ENCODE peak calls at places on chromosomes 16 and 17, in seven cellular contexts. I is right atrium auricular region, T is stomach, Q is aorta, Y is heart right ventricle, J is transverse colon, E is breast epithelium. K is an unnamed sample. For H3K9me3, the result is how much of the 10 kb centered on the place peaks cover.

GRCh38 chr16:60755907-60756306 is 1280.3 kb downstream of the CDH8 start:
- DNase-seq in I (no peak), T (no peak), Q (no peak), Y (no peak), J (no peak), E (no peak), K (no peak)

GRCh38 chr16:21950782-21951521 is 2.2 kb upstream of the UQCRC2 start:
- DNase-seq in I (no peak), T (no peak), Q (no peak), Y (no peak), J (no peak), E (no peak), K (no peak)

GRCh38 chr17:40707720-40708119 is 4.2 kb upstream of the KRT24 start:
- DNase-seq in I (peak), T (no peak), Q (peak), Y (peak), J (no peak), E (no peak), K (no peak)

GRCh38 chr17:7204828-7205461 is 14.7 kb downstream of the DLG4 start:
- DNase-seq in I (peak), T (peak), Q (peak), Y (peak), J (peak), E (peak), K (peak)

GRCh38 chr17:12088035-12088434 is 67.4 kb downstream of the MAP2K4 start:
- DNase-seq in I (no peak), T (no peak), Q (no peak), Y (no peak), J (no peak), E (no peak), K (no peak)

GRCh38 chr17:37301288-37301687 is 74.5 kb upstream of the C17orf78 start:
- DNase-seq in I (peak), T (no peak), Q (no peak), Y (no peak), J (no peak), E (no peak), K (no peak)

GRCh38 chr16:19974607-19975006 is 90.0 kb upstream of the GPRC5B start:
- DNase-seq in I (no peak), T (no peak), Q (no peak), Y (no peak), J (no peak), E (no peak), K (no peak)

GRCh38 chr17:82939213-82940030 is 99.6 kb upstream of the ZNF750 start:
- DNase-seq in I (no peak), T (no peak), Q (no peak), Y (no peak), J (no peak), E (peak), K (no peak)

GRCh38 chr17:58271532-58271931 is 9.2 kb downstream of the MPO start:
- DNase-seq in I (peak), T (no peak), Q (no peak), Y (no peak), J (no peak), E (no peak), K (no peak)

GRCh38 chr16:2777231-2777902 is at the start of gene ELOB:
- DNase-seq in I (peak), T (peak), Q (peak), Y (peak), J (peak), E (peak), K (peak)

GRCh38 chr17:16662936-16663335 is 9.3 kb upstream of the ZNF624 start:
- DNase-seq in I (no peak), T (no peak), Q (no peak), Y (no peak), J (no peak), E (no peak), K (no peak)

GRCh38 chr17:20983359-20983637 is 59.5 kb downstream of the USP22 start:
- DNase-seq in I (no peak), T (no peak), Q (no peak), Y (no peak), J (no peak), E (no peak), K (no peak)

GRCh38 chr16:12317856-12318591 is 341.5 kb downstream of the SNX29 start:
- DNase-seq in I (no peak), T (no peak), Q (no peak), Y (no peak), J (no peak), E (no peak), K (no peak)

GRCh38 chr17:58338454-58338841 is 9.9 kb upstream of the TSPOAP1 start:
- DNase-seq in I (no peak), T (no peak), Q (no peak), Y (no peak), J (no peak), E (no peak), K (no peak)

GRCh38 chr17:73156887-73157870 is 7.6 kb upstream of the SSTR2 start:
- DNase-seq in I (no peak), T (no peak), Q (no peak), Y (no peak), J (no peak), E (no peak), K (no peak)

GRCh38 chr16:59878479-59878878 is 1144.4 kb upstream of the GOT2 start:
- DNase-seq in I (no peak), T (peak), Q (no peak), Y (no peak), J (no peak), E (no peak), K (no peak)

GRCh38 chr17:42289863-42290165 is 1.5 kb downstream of the STAT5A start:
- DNase-seq in I (no peak), T (no peak), Q (no peak), Y (no peak), J (no peak), E (no peak), K (no peak)

GRCh38 chr16:10817514-10817913 is 1.1 kb downstream of the TVP23A start:
- DNase-seq in I (no peak), T (no peak), Q (peak), Y (no peak), J (no peak), E (no peak), K (no peak)

GRCh38 chr16:72537684-72538083 is 365.7 kb upstream of the PMFBP1 start:
- DNase-seq in I (no peak), T (no peak), Q (no peak), Y (no peak), J (no peak), E (no peak), K (no peak)

GRCh38 chr16:83118365-83118764 is 491.6 kb downstream of the CDH13 start:
- DNase-seq in I (no peak), T (no peak), Q (no peak), Y (no peak), J (no peak), E (no peak), K (no peak)

GRCh38 chr16:831571-832443 is 31.3 kb upstream of the GNG13 start:
- DNase-seq in I (no peak), T (no peak), Q (no peak), Y (no peak), J (no peak), E (no peak), K (no peak)

GRCh38 chr17:63365366-63366237 is 80.5 kb downstream of the CYB561 start:
- DNase-seq in I (no peak), T (no peak), Q (no peak), Y (no peak), J (no peak), E (no peak), K (no peak)

GRCh38 chr17:31859487-31860008 is 504 bp upstream of the COPRS start:
- DNase-seq in I (no peak), T (no peak), Q (no peak), Y (no peak), J (no peak), E (no peak), K (no peak)

GRCh38 chr17:58318627-58319180 is 9.9 kb downstream of the TSPOAP1 start:
- DNase-seq in I (no peak), T (no peak), Q (no peak), Y (no peak), J (no peak), E (no peak), K (no peak)

GRCh38 chr16:24986512-24987303 is 28.5 kb downstream of the ARHGAP17 start:
- DNase-seq in I (no peak), T (no peak), Q (no peak), Y (no peak), J (no peak), E (no peak), K (no peak)

GRCh38 chr17:38912221-38912813 is 13.1 kb upstream of the LASP1NB start:
- DNase-seq in I (no peak), T (peak), Q (peak), Y (peak), J (peak), E (peak), K (no peak)

GRCh38 chr16:84562174-84562815 is 55.6 kb downstream of the COTL1 start:
- DNase-seq in I (no peak), T (no peak), Q (no peak), Y (no peak), J (peak), E (no peak), K (no peak)

GRCh38 chr16:53605979-53606378 is 97.7 kb downstream of the RPGRIP1L start:
- DNase-seq in I (no peak), T (no peak), Q (no peak), Y (no peak), J (no peak), E (no peak), K (no peak)

GRCh38 chr16:25366078-25366477 is 108.4 kb upstream of the ZKSCAN2 start:
- DNase-seq in I (no peak), T (no peak), Q (no peak), Y (no peak), J (no peak), E (no peak), K (no peak)

GRCh38 chr16:85378145-85379040 is 234.7 kb upstream of the GSE1 start:
- DNase-seq in I (no peak), T (no peak), Q (no peak), Y (no peak), J (no peak), E (no peak), K (no peak)

GRCh38 chr17:81071761-81072741 is 37.1 kb downstream of the BAIAP2 start:
- DNase-seq in I (no peak), T (peak), Q (no peak), Y (no peak), J (no peak), E (no peak), K (no peak)

GRCh38 chr17:42276359-42276608 is at the start of gene STAT5B:
- DNase-seq in I (peak), T (peak), Q (peak), Y (peak), J (peak), E (peak), K (no peak)

GRCh38 chr17:44920565-44920940 is 5.3 kb upstream of the GFAP start:
- DNase-seq in I (no peak), T (no peak), Q (no peak), Y (no peak), J (peak), E (peak), K (no peak)

GRCh38 chr17:44922136-44922535 is 6.8 kb upstream of the GFAP start:
- DNase-seq in I (no peak), T (no peak), Q (no peak), Y (no peak), J (peak), E (peak), K (no peak)

GRCh38 chr17:44924107-44924544 is 8.8 kb upstream of the GFAP start:
- DNase-seq in I (no peak), T (no peak), Q (peak), Y (no peak), J (peak), E (peak), K (no peak)

GRCh38 chr17:44921122-44921882 is 6.0 kb upstream of the GFAP start:
- DNase-seq in I (no peak), T (no peak), Q (no peak), Y (no peak), J (no peak), E (peak), K (no peak)

GRCh38 chr17:44922746-44923470 is 7.6 kb upstream of the GFAP start:
- DNase-seq in I (no peak), T (no peak), Q (peak), Y (no peak), J (peak), E (peak), K (no peak)
- H3K9me3 ChIP-seq in I (under half), T (under half), Q (under half), Y (under half), J (under half), E (under half), K (under half)

DNA sequence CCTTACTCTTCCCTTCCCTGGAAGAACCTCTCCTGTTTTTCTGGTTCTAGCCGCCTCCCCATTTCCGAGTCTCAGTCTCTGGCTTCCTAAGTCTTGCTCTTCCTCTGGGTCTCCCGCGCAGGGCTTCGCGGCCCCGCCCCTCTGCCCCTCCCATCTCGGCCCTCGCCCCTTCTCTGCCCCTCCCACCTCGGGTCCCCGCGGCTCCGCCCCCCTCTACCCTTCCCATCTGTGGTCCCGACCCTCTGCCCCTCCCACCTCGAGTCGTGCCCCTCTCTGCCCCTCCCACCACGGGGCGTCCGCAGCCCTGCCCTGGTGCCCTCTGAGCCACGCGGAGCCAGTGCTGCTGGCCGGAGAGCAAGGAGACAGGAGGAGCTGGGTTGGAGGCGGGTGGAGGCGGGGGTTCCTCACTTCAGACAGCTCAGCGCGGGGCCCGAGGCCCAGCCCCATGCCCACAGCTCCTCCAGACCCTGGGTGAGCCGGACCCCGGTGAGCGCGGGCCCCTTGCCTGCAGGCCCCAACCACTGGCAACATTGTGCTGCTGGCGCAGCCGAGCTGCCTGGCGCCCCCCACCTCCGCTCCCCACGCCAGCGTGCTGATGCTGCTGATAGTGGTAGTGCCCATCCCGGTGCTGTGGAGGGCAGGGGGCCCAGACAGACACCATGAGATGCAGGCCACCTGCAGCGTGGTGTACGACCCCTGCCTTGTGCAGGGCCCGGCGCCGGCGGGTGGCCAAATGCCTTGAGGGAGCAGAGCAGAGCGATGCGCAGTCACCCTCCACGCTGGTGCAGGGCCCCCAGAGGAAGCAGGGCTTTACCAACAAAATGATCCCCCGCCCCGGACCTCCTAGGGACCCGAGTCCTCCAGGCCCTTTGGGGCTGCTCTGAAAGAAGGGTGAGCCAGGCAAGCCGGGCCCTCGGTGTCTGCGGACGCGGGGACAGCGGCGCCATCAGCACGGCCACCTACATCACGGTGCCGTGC is 2115.3 kb downstream of the TP53TG3F start:
- DNase-seq in I (no peak), T (no peak), Q (no peak), Y (no peak), J (no peak), E (no peak), K (no peak)
- H3K9me3 ChIP-seq in I (under half), T (half or more), Q (under half), Y (under half), J (under half), E (under half), K (half or more)

GRCh38 chr16:9186061-9186460 is 94.6 kb downstream of the HAPSTR1 start:
- DNase-seq in I (no peak), T (no peak), Q (no peak), Y (no peak), J (no peak), E (no peak), K (no peak)

GRCh38 chr16:9183682-9184353 is 92.4 kb downstream of the HAPSTR1 start:
- DNase-seq in I (no peak), T (no peak), Q (no peak), Y (no peak), J (no peak), E (no peak), K (no peak)

GRCh38 chr16:9191274-9191850 is 99.9 kb downstream of the HAPSTR1 start:
- DNase-seq in I (no peak), T (no peak), Q (no peak), Y (no peak), J (no peak), E (no peak), K (no peak)

GRCh38 chr16:9184354-9184690 is 92.9 kb downstream of the HAPSTR1 start:
- DNase-seq in I (no peak), T (no peak), Q (no peak), Y (no peak), J (no peak), E (no peak), K (no peak)

DNA sequence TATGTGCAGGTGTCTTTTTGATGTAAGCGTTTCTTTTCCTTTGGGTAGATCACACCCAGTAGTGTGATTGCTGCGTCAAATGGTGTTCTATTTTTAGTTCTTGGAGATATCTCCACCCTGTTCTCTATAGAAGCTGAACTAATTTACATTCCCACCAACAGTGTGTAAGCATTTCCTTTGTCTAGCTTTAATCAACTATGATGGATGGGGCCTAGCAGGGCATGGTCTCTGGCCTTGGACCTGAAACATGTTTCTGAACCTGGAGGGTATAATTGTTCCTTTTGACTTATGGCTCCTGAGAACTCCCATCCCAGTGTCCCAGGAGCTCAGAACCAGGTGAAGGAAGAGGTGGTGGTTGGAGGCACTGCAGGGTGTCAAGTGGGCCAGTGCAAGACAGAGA is 94.0 kb downstream of the HAPSTR1 start:
- DNase-seq in I (no peak), T (no peak), Q (no peak), Y (no peak), J (no peak), E (no peak), K (no peak)
- H3K9me3 ChIP-seq in I (under half), T (under half), Q (under half), Y (under half), J (under half), E (under half), K (under half)

GRCh38 chr16:35753559-35754390 is 2294.4 kb downstream of the TP53TG3F start:
- DNase-seq in I (peak), T (no peak), Q (no peak), Y (no peak), J (no peak), E (no peak), K (no peak)

GRCh38 chr16:35751191-35751941 is 2292.0 kb downstream of the TP53TG3F start:
- DNase-seq in I (peak), T (no peak), Q (no peak), Y (no peak), J (no peak), E (no peak), K (no peak)

GRCh38 chr16:35754391-35755369 is 2295.3 kb downstream of the TP53TG3F start:
- DNase-seq in I (peak), T (no peak), Q (no peak), Y (no peak), J (no peak), E (no peak), K (no peak)

GRCh38 chr16:35752012-35752772 is 2292.8 kb downstream of the TP53TG3F start:
- DNase-seq in I (peak), T (no peak), Q (no peak), Y (no peak), J (no peak), E (no peak), K (no peak)

GRCh38 chr16:35752773-35753558 is 2293.6 kb downstream of the TP53TG3F start:
- DNase-seq in I (peak), T (no peak), Q (no peak), Y (no peak), J (no peak), E (no peak), K (no peak)
- H3K9me3 ChIP-seq in I (under half), T (half or more), Q (under half), Y (under half), J (under half), E (under half), K (half or more)

GRCh38 chr17:17947966-17948365 is 24.2 kb downstream of the TOM1L2 start:
- DNase-seq in I (no peak), T (no peak), Q (no peak), Y (no peak), J (no peak), E (no peak), K (no peak)
- H3K9me3 ChIP-seq in I (under half), T (under half), Q (under half), Y (under half), J (under half), E (under half), K (under half)

K was measured in AG04450.